ENCODE peak calls at places on chromosomes 13 and 19, in five cellular contexts. V is skeletal muscle cell, H is GM13977, D is mucosa of gallbladder, T is GM23338. Z is an unnamed sample.

GRCh38 chr19:17553256-17553655 is 2.2 kb upstream of the COLGALT1 start:
- DNase-seq in H (no peak), V (peak; percentile 92), T (peak; percentile 45), D (peak; percentile 67), Z (peak; percentile 4)

GRCh38 chr19:40623403-40624239 is 22.5 kb downstream of the LTBP4 start:
- DNase-seq in V (no peak), T (peak; percentile 98), H (no peak), D (no peak), Z (no peak)

GRCh38 chr13:41496420-41497234 is 39.3 kb downstream of the RGCC start:
- DNase-seq in D (no peak), H (no peak), T (no peak), V (no peak), Z (no peak)

GRCh38 chr19:19873381-19873780 is 7.7 kb downstream of the ZNF253 start:
- DNase-seq in V (no peak), T (no peak), H (no peak), D (no peak), Z (no peak)

GRCh38 chr13:96898855-96899254 is 95.4 kb downstream of the OXGR1 start:
- DNase-seq in V (no peak), H (no peak), D (no peak), T (peak; percentile 64), Z (peak; percentile 6)

GRCh38 chr19:41626278-41626677 is 596 bp downstream of the CEACAM4 start:
- DNase-seq in V (no peak), T (no peak), D (peak; percentile 8), H (no peak), Z (no peak)

GRCh38 chr13:77702364-77702763 is 4.9 kb downstream of the SLAIN1 start:
- DNase-seq in V (no peak), T (no peak), D (no peak), H (no peak), Z (no peak)

GRCh38 chr19:47765522-47766358 is 12.8 kb upstream of the SELENOW start:
- DNase-seq in D (peak; percentile 51), H (no peak), T (peak; percentile 92), V (no peak), Z (no peak)

GRCh38 chr13:42333613-42334328 is 61.8 kb downstream of the AKAP11 start:
- DNase-seq in D (no peak), H (peak; percentile 54), V (peak; percentile 31), T (peak; percentile 80), Z (no peak)

GRCh38 chr13:27617801-27618411 is 2.4 kb downstream of the LNX2 start:
- DNase-seq in D (no peak), H (no peak), V (no peak), T (no peak), Z (no peak)

GRCh38 chr13:86581711-86582110 is 782.5 kb upstream of the SLITRK6 start:
- DNase-seq in H (no peak), V (peak; percentile 26), D (no peak), T (no peak), Z (no peak)

GRCh38 chr13:58587183-58587582 is 955.6 kb downstream of the PCDH17 start:
- DNase-seq in V (no peak), D (no peak), H (peak; percentile 2), T (no peak), Z (no peak)

GRCh38 chr19:37909661-37910199 is 2.7 kb downstream of the SIPA1L3 start:
- DNase-seq in D (no peak), V (no peak), H (no peak), T (no peak), Z (no peak)

GRCh38 chr19:1252221-1252817 is 3.9 kb downstream of the MIDN start:
- DNase-seq in T (no peak), V (peak; percentile 95), D (peak; percentile 90), H (peak; percentile 70), Z (peak; percentile 58)

GRCh38 chr19:48121909-48122371 is 11.3 kb upstream of the PLA2G4C start:
- DNase-seq in V (no peak), T (no peak), D (no peak), H (peak; percentile 80), Z (no peak)

GRCh38 chr19:46221981-46222610 is 7.4 kb upstream of the IGFL1 start:
- DNase-seq in T (peak; percentile 78), H (no peak), V (no peak), D (peak; percentile 43), Z (no peak)

GRCh38 chr13:45510671-45511070 is 45.9 kb downstream of the COG3 start:
- DNase-seq in V (no peak), H (no peak), T (peak; percentile 10), D (no peak), Z (no peak)

GRCh38 chr13:79155883-79156282 is 250.2 kb downstream of the RBM26 start:
- DNase-seq in T (peak; percentile 34), D (no peak), H (no peak), V (no peak), Z (no peak)

GRCh38 chr13:26967119-26968038 is 204.2 kb downstream of the USP12 start:
- DNase-seq in D (peak; percentile 35), H (no peak), V (no peak), T (no peak), Z (no peak)

GRCh38 chr19:49718511-49718910 is 27.6 kb downstream of the CPT1C start:
- DNase-seq in T (peak; percentile 20), D (no peak), H (no peak), V (no peak), Z (no peak)

GRCh38 chr13:33313504-33313903 is 27.9 kb upstream of the STARD13 start:
- DNase-seq in V (no peak), T (no peak), H (no peak), D (no peak), Z (no peak)

GRCh38 chr19:30183807-30184490 is 188.2 kb upstream of the ZNF536 start:
- DNase-seq in T (no peak), D (no peak), V (no peak), H (no peak), Z (no peak)

GRCh38 chr19:49896863-49897621 is at the start of gene IL4I1:
- DNase-seq in T (no peak), V (no peak), D (no peak), H (peak; percentile 86), Z (no peak)

GRCh38 chr19:49639401-49640112 is 386 bp downstream of the RRAS start:
- DNase-seq in D (no peak), H (no peak), T (peak; percentile 21), V (no peak), Z (no peak)

GRCh38 chr13:74444877-74445479 is 310.8 kb upstream of the KLF12 start:
- DNase-seq in D (no peak), H (no peak), V (no peak), T (no peak), Z (no peak)

GRCh38 chr19:5969476-5969875 is 8.5 kb downstream of the RANBP3 start:
- DNase-seq in H (no peak), T (no peak), V (no peak), D (no peak), Z (no peak)

GRCh38 chr19:10713317-10713716 is 4.6 kb upstream of the DNM2 start:
- DNase-seq in T (no peak), D (no peak), V (no peak), H (no peak), Z (no peak)

GRCh38 chr13:85362980-85363379 is 436.2 kb downstream of the SLITRK6 start:
- DNase-seq in T (peak; percentile 5), D (no peak), H (no peak), V (no peak), Z (no peak)

Z was measured in hypothalamus.